ENCODE peak calls at places on chromosomes 11 and 22, in four cellular contexts. K is epithelial cell of proximal tubule, F is fibroblast of mammary gland, T is astrocyte of the spinal cord. P is an unnamed sample.

GRCh38 chr11:116650052-116650451 is 122.7 kb downstream of the BUD13 start:
- DNase-seq in T (no peak), K (no peak), F (no peak), P (no peak)

GRCh38 chr11:134854391-134854991 is 442.4 kb upstream of the B3GAT1 start:
- DNase-seq in K (no peak), F (no peak), T (no peak), P (no peak)

GRCh38 chr11:61569701-61570100 is 11.2 kb downstream of the SYT7 start:
- DNase-seq in T (no peak), K (no peak), F (no peak), P (no peak)

GRCh38 chr11:64356498-64357411 is 2.2 kb upstream of the RPS6KA4 start:
- DNase-seq in K (no peak), F (peak; percentile 47), T (peak; percentile 38), P (peak; percentile 53)

GRCh38 chr11:75428301-75428724 is 4.7 kb downstream of the KLHL35 start:
- DNase-seq in K (peak; percentile 45), T (peak; percentile 91), F (peak; percentile 86), P (peak; percentile 94)

GRCh38 chr11:57777969-57778317 is 16.3 kb downstream of the CTNND1 start:
- DNase-seq in F (no peak), T (peak; percentile 51), K (no peak), P (no peak)

GRCh38 chr11:118757881-118758399 is 33.0 kb downstream of the DDX6 start:
- DNase-seq in T (no peak), K (no peak), F (no peak), P (no peak)

GRCh38 chr11:23181022-23181807 is 320.9 kb upstream of the CCDC179 start:
- DNase-seq in K (no peak), T (no peak), F (no peak), P (no peak)

GRCh38 chr11:35126879-35127576 is 11.9 kb upstream of the CD44 start:
- DNase-seq in K (no peak), F (no peak), T (no peak), P (no peak)

GRCh38 chr11:67502328-67502979 is 2.7 kb downstream of the PITPNM1 start:
- DNase-seq in K (no peak), F (no peak), T (no peak), P (no peak)

GRCh38 chr11:115226556-115226955 is 277.7 kb downstream of the CADM1 start:
- DNase-seq in K (peak; percentile 87), F (no peak), T (peak; percentile 92), P (peak; percentile 79)

GRCh38 chr22:50715776-50716175 is 22.2 kb upstream of the ACR start:
- DNase-seq in K (no peak), T (no peak), F (no peak), P (no peak)

GRCh38 chr22:23315341-23315917 is 135.1 kb downstream of the BCR start:
- DNase-seq in K (no peak), F (peak; percentile 68), T (peak; percentile 76), P (peak; percentile 53)

GRCh38 chr22:35378547-35379078 is 2.3 kb upstream of the HMOX1 start:
- DNase-seq in F (no peak), T (no peak), K (no peak), P (no peak)

GRCh38 chr22:35377735-35378134 is 3.2 kb upstream of the HMOX1 start:
- DNase-seq in T (no peak), K (no peak), F (no peak), P (no peak)

GRCh38 chr22:35379146-35379993 is 1.5 kb upstream of the HMOX1 start:
- DNase-seq in K (no peak), T (no peak), F (no peak), P (no peak)

GRCh38 chr22:35375031-35375430 is 5.9 kb upstream of the HMOX1 start:
- DNase-seq in T (peak; percentile 71), F (peak; percentile 84), K (no peak), P (peak; percentile 49)

GRCh38 chr22:35376728-35377472 is 4.0 kb upstream of the HMOX1 start:
- DNase-seq in K (peak; percentile 93), F (peak; percentile 99), T (peak; percentile 98), P (peak; percentile 97)
- H3K4me3 ChIP-seq in K (no peak overlapping the region), F (no peak overlapping the region), T (no peak overlapping the region), P (no peak overlapping the region)

DNA sequence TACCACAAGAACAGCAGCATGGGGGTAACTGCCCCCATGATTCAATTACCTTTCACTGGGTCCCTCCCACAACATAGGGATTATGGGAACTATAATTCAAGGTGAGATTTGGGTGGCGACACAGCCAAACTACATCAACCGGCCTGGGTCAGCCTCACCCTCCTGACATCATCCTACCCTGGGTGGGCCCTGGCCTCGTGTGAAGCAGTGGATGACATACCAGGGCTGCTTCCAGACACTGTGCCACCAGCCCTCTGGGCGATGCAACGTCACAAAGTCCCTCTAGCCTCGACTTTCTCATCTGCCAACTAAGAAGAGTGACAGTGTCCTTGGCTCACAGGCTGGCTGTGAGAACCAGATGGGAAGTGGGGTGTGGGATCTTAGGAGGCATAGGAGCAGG is 8.7 kb upstream of the TPCN2 start:
- DNase-seq in K (no peak), F (no peak), T (no peak), P (no peak)
- H3K4me3 ChIP-seq in K (no peak overlapping the region), F (no peak overlapping the region), T (no peak overlapping the region), P (no peak overlapping the region)

GRCh38 chr11:83689062-83689461 is 402.9 kb upstream of the CCDC90B start:
- DNase-seq in K (no peak), F (peak; percentile 10), T (no peak), P (no peak)

GRCh38 chr11:83691387-83692088 is 405.4 kb upstream of the CCDC90B start:
- DNase-seq in T (no peak), F (peak; percentile 42), K (no peak), P (no peak)

GRCh38 chr11:83693279-83693992 is 407.3 kb upstream of the CCDC90B start:
- DNase-seq in T (no peak), K (no peak), F (no peak), P (no peak)

GRCh38 chr11:83697518-83697917 is 411.4 kb upstream of the CCDC90B start:
- DNase-seq in T (no peak), K (no peak), F (no peak), P (no peak)

GRCh38 chr11:83694191-83694905 is 408.2 kb upstream of the CCDC90B start:
- DNase-seq in T (no peak), K (no peak), F (peak; percentile 25), P (no peak)
- H3K4me3 ChIP-seq in T (no peak overlapping the region), K (no peak overlapping the region), F (no peak overlapping the region), P (no peak overlapping the region)

GRCh38 chr22:17281026-17281809 is 62.0 kb upstream of the ADA2 start:
- DNase-seq in T (no peak), K (no peak), F (no peak), P (no peak)
- H3K4me3 ChIP-seq in T (no peak overlapping the region), K (no peak overlapping the region), F (no peak overlapping the region), P (no peak overlapping the region)

DNA sequence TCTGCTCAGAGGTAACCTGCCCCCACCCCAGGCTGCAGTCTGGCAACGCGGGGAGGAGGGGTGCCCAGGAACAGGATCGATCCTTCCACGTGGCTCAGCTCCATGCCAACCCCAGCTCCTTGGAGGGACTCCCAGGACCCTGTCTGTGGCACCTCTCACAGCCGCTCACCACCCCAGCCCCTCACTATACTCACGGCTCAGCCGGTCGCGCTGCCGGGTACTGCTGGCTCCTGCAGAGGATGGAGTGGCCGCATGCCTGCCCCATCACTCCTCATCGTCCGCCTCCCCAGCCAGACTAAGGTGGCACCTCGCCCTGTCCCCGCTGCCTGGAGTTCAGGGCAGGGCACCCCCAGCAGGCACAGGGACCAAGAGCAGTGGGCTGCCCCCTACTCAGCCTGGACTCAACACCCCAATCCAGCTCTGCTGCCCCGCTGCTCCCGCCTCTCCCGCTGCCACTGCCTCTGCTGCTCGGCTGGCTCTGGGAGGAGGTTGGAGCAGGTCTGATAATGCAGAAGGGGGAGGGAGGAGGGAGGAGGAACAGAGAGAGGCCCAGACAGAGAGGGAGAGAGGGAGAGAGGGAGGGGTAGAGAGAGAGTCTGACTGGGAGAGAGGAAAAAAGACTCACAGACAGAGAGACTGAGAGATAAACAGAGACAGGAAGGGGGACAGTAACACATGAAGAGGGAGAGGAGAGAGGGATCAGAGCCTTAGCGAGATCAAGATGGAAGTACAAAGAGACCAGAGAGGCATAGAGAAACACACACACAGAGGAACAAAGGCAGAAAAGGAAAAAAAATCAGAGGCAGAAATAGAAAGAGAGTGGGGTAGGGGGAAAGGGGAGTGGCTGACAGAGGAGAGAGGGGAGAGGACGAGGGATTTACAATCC is at the start of gene PDE2A:
- DNase-seq in T (no peak), F (no peak), K (no peak), P (no peak)
- H3K4me3 ChIP-seq in T (no peak within 1 kb of the TSS), F (no peak within 1 kb of the TSS), K (no peak within 1 kb of the TSS), P (no peak within 1 kb of the TSS)

DNA sequence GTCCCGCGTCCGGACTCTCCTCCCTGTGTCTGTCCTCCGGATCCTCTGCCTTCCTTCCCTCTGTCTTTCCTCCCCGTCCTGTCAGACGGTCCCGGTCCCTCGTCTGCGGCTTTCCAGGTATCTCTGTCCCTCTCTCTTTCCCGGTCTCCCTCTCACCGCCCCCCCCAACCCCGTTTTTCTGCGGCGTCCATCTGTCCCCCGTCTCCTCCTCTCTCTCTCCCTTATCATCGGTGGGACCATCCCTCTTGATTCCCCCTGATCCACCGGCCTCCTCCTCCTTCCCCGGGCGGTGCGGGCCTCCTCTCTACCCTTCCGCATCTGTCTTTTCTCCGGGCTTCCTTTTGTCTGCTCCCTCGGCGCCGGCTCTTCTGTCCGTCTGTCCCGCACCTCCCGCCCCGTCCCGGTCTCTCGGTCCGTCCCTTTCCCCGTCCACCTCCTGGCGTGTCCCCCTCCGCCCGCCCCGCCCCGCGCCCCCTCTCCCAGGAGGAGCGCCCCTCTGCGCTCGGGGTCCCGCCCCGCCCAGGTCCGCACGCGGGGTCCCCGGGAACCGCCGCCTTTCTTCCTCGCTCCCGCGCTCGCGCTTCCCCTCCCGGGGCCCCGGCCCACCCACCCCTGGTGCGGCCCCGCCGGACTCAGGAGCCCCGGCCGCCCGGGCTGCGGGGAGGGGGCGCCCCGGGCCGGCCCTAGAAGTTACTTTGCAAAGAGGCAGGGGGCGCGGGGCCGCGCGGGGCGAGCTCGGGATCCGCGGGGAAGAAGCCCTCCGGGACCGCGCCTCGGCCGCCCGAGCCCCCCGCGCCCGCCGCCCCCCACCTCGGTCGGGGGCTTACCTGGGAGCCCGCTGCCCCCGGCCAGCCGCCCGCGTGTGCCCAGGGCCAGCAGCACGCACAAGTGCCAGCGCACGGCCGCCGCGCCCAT is 568 bp downstream of the SCUBE1 start:
- DNase-seq in T (no peak), K (no peak), F (no peak), P (no peak)
- H3K4me3 ChIP-seq in T (no peak overlapping the region), K (no peak overlapping the region), F (no peak overlapping the region), P (no peak overlapping the region)

GRCh38 chr11:5808500-5809121 is at the start of gene OR52N2:
- DNase-seq in F (peak; percentile 72), K (peak; percentile 16), T (peak; percentile 73), P (peak; percentile 53)
- H3K4me3 ChIP-seq in F (peak within 1 kb of the TSS; percentile 56), K (peak within 1 kb of the TSS; percentile 51), T (peak within 1 kb of the TSS; percentile 46), P (peak within 1 kb of the TSS; percentile 52)